ENCODE peak calls at places on chromosome 22, in four cellular contexts. S is adipocyte, H is colonic mucosa, Y is endothelial cell of umbilical vein. G is an unnamed sample.

GRCh38 chr22:44381761-44382454 is 69.2 kb upstream of the SHISAL1 start:
- DNase-seq in S (no peak), H (no peak), Y (no peak), G (no peak)

GRCh38 chr22:26621663-26622062 is at the start of gene CRYBA4:
- DNase-seq in S (no peak), H (no peak), Y (no peak), G (no peak)

GRCh38 chr22:29947410-29948387 is 64.7 kb downstream of the MTMR3 start:
- DNase-seq in S (peak), H (no peak), Y (peak), G (peak)

GRCh38 chr22:25048659-25049657 is 96.4 kb downstream of the KIAA1671 start:
- DNase-seq in S (peak), H (peak), Y (peak), G (peak)

GRCh38 chr22:41826430-41827383 is 6.2 kb upstream of the SREBF2 start:
- DNase-seq in S (peak), H (peak), Y (no peak), G (no peak)

GRCh38 chr22:29450222-29450621 is 11.8 kb downstream of the RFPL1 start:
- DNase-seq in S (no peak), H (no peak), Y (no peak), G (no peak)

GRCh38 chr22:25060522-25061071 is 108.1 kb downstream of the KIAA1671 start:
- DNase-seq in S (no peak), H (no peak), Y (no peak), G (no peak)

GRCh38 chr22:44329179-44329796 is 16.5 kb upstream of the SHISAL1 start:
- DNase-seq in S (no peak), H (no peak), Y (no peak), G (no peak)

GRCh38 chr22:39089928-39090327 is 7.1 kb upstream of the APOBEC3H start:
- DNase-seq in S (no peak), H (no peak), Y (no peak), G (no peak)

GRCh38 chr22:22397292-22397870 is 111.2 kb downstream of the ZNF280B start:
- DNase-seq in S (peak), H (no peak), Y (no peak), G (peak)

GRCh38 chr22:27919222-27919942 is at the start of gene PITPNB:
- DNase-seq in S (peak), H (peak), Y (peak), G (peak)

GRCh38 chr22:26890870-26891269 is 233.5 kb downstream of the MIAT start:
- DNase-seq in S (no peak), H (no peak), Y (no peak), G (no peak)

GRCh38 chr22:39176067-39176621 is 23.7 kb upstream of the CBX7 start:
- DNase-seq in S (peak), H (no peak), Y (peak), G (peak)

GRCh38 chr22:44881624-44882023 is 128.2 kb downstream of the PHF21B start:
- DNase-seq in S (no peak), H (no peak), Y (no peak), G (no peak)

GRCh38 chr22:42743501-42743991 is 22.9 kb upstream of the A4GALT start:
- DNase-seq in S (peak), H (peak), Y (peak), G (no peak)

GRCh38 chr22:26464312-26464711 is 19.3 kb downstream of the HPS4 start:
- DNase-seq in S (peak), H (no peak), Y (peak), G (no peak)

GRCh38 chr22:26503758-26504157 is 8.5 kb downstream of the TFIP11 start:
- DNase-seq in S (no peak), H (no peak), Y (no peak), G (no peak)

GRCh38 chr22:44658371-44658953 is 43.5 kb upstream of the PRR5 start:
- DNase-seq in S (peak), H (no peak), Y (peak), G (peak)

GRCh38 chr22:39467390-39467901 is 10.6 kb downstream of the MGAT3 start:
- DNase-seq in S (no peak), H (no peak), Y (no peak), G (no peak)

GRCh38 chr22:44091021-44091721 is 67.1 kb downstream of the PARVB start:
- DNase-seq in S (peak), H (no peak), Y (no peak), G (no peak)

GRCh38 chr22:35099883-35100282 is 33.9 kb downstream of the ISX start:
- DNase-seq in S (no peak), H (no peak), Y (no peak), G (no peak)

GRCh38 chr22:35334010-35334409 is 34.3 kb downstream of the TOM1 start:
- DNase-seq in S (no peak), H (no peak), Y (no peak), G (no peak)

GRCh38 chr22:38239101-38239761 is 33.6 kb downstream of the TMEM184B start:
- DNase-seq in S (peak), H (no peak), Y (peak), G (peak)

GRCh38 chr22:21764038-21764804 is 28.6 kb upstream of the YPEL1 start:
- DNase-seq in S (no peak), H (no peak), Y (no peak), G (no peak)

GRCh38 chr22:37557321-37558001 is 2.8 kb upstream of the CDC42EP1 start:
- DNase-seq in S (no peak), H (no peak), Y (peak), G (no peak)

GRCh38 chr22:39237276-39238123 is 7.3 kb downstream of the PDGFB start:
- DNase-seq in S (no peak), H (peak), Y (no peak), G (no peak)

GRCh38 chr22:48489551-48490512 is 1337.8 kb downstream of the BRD1 start:
- DNase-seq in S (peak), H (no peak), Y (no peak), G (peak)

GRCh38 chr22:37370306-37370979 is 56.8 kb downstream of the ELFN2 start:
- DNase-seq in S (no peak), H (peak), Y (no peak), G (no peak)

GRCh38 chr22:38170469-38170868 is 11.2 kb downstream of the PLA2G6 start:
- DNase-seq in S (no peak), H (no peak), Y (no peak), G (no peak)

GRCh38 chr22:42685941-42686666 is 34.6 kb downstream of the A4GALT start:
- DNase-seq in S (peak), H (peak), Y (no peak), G (no peak)

GRCh38 chr22:48576333-48577013 is 1251.2 kb downstream of the BRD1 start:
- DNase-seq in S (no peak), H (no peak), Y (no peak), G (peak)

GRCh38 chr22:30752771-30753170 is 58.1 kb downstream of the OSBP2 start:
- DNase-seq in S (no peak), H (no peak), Y (no peak), G (no peak)

GRCh38 chr22:38080847-38081635 is 2.9 kb downstream of the SLC16A8 start:
- DNase-seq in S (peak), H (peak), Y (peak), G (peak)

GRCh38 chr22:44455151-44455962 is 42.7 kb downstream of the RTL6 start:
- DNase-seq in S (no peak), H (peak), Y (no peak), G (no peak)

GRCh38 chr22:42292726-42293520 is 22.5 kb upstream of the TCF20 start:
- DNase-seq in S (no peak), H (peak), Y (no peak), G (no peak)

GRCh38 chr22:29128891-29129643 is 56.2 kb downstream of the KREMEN1 start:
- DNase-seq in S (no peak), H (no peak), Y (no peak), G (peak)

GRCh38 chr22:39148727-39149535 is 3.5 kb downstream of the CBX7 start:
- DNase-seq in S (peak), H (peak), Y (peak), G (no peak)

GRCh38 chr22:44449061-44449682 is 48.9 kb downstream of the RTL6 start:
- DNase-seq in S (peak), H (no peak), Y (no peak), G (peak)

DNA sequence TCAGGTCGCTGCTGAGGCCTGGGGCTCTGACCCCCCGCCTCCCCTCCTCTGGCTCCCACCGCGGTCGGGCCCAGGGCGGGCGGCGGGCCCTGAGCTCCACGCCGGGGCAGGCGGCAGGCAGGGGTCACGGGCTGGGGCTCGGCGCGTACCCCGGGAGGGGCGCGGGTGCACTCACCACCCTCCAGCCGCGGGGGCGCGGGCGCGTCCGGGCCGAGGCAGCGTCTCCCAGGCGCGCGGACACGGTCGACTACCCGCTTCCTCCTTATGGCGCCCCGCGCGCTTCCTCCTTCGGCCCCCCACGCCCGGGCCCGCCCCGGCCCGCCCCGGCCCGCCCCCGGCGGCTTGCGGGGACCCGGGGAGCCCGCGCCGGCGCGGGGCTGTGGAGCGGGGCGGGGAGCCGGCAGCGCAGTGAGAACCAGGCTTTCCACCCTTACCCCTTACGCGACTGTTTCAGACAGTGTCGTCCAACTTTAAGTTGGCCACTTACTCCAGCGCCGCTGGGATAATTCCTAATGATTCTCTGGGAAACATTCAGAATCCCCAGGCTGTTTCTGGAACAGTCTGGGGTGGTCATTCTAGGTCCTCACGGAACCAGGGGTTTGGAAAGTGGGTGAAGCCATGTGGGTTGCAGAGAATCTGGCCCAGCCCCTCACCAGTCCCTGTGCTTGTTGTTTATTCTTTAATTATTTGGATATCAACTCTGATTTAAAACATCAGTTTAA is at the start of gene BID:
- DNase-seq in S (peak), H (peak), Y (peak), G (no peak)
- H3K9ac ChIP-seq in S (peak), H (peak), Y (peak), G (peak)

DNA sequence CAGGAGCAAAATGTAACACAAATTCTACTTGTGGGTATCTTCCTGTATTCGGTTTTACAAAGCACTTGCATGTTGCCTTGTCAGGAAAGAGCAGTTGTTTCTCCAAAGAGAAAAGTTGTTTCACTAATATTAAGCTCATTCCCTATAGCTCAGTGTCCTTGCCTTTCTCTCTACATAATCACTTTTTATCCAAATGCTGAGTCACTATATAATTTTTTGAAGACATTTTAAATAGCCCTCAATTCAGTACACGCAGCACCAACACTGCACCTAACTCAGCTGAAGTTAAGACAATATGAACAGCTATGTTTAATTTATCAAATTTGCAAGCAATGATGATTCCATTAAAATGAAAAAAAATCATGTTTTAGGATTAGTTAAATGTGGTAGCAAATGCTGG is 14.5 kb upstream of the MRTFA start:
- DNase-seq in S (no peak), H (no peak), Y (no peak), G (no peak)
- H3K9ac ChIP-seq in S (peak), H (no peak), Y (peak), G (peak)

DNA sequence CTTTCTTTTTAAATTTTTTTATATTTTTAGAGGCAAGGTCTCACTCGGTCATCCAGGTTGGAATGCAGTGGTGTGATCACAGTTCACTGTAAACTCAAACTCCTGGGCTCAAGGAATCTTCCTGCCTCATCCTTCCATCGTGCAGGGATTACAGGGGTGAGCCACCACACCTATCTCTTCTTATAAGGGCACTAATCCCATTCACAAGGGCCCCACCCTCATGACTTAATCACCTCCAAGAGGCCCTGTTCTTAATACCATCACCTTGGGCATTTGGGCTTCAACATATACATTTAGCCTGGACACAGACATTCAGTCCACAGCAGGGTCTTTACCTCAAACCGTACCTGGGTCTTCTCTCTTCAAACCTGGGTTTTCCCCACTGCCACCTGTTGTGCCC is 4.5 kb upstream of the GTSE1 start:
- DNase-seq in S (no peak), H (no peak), Y (no peak), G (no peak)
- H3K9ac ChIP-seq in S (no peak), H (no peak), Y (no peak), G (no peak)

DNA sequence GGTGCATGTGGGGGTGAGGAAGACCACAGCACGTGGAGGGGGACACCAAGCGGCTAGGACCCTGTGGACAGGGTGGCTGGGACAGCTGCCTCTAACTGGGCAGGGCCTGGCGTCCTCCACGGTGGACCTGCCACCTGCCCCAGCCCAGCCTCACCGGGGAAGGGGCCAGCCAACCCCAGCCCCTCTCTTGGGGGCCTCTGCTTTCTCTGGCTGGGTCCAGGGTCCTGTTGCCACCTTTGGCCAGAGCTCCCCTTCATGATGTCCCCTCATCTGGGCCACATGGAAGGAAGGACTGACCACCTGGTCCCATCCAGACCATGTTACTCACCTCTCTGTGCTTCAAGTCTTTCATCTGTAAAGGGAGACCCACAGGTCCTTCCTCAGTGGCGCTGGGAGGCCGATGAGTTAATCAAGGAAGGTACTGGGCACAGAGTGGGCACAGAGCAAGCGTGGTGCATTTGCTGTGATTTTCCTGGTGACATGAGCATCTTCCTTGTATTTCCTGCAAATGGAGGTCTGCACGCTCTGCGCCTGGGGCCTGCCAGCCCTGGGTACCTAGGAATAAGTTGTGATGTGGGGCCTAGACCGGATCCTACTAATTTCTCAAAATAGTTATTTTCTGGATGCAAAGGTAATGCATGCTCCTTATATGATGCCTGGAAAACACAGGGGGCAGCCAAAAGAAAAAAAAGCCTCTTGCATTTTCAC is 538.4 kb downstream of the TBC1D22A start:
- DNase-seq in S (no peak), H (no peak), Y (no peak), G (no peak)
- H3K9ac ChIP-seq in S (no peak), H (no peak), Y (no peak), G (no peak)

GRCh38 chr22:19620742-19621371 is 93.4 kb upstream of the SEPTIN5 start:
- DNase-seq in S (no peak), H (no peak), Y (peak), G (no peak)
- H3K9ac ChIP-seq in S (no peak), H (no peak), Y (no peak), G (no peak)

GRCh38 chr22:31952459-31952858 is 8.1 kb downstream of the YWHAH start:
- DNase-seq in S (peak), H (no peak), Y (peak), G (peak)
- H3K9ac ChIP-seq in S (peak), H (no peak), Y (peak), G (peak)

DNA sequence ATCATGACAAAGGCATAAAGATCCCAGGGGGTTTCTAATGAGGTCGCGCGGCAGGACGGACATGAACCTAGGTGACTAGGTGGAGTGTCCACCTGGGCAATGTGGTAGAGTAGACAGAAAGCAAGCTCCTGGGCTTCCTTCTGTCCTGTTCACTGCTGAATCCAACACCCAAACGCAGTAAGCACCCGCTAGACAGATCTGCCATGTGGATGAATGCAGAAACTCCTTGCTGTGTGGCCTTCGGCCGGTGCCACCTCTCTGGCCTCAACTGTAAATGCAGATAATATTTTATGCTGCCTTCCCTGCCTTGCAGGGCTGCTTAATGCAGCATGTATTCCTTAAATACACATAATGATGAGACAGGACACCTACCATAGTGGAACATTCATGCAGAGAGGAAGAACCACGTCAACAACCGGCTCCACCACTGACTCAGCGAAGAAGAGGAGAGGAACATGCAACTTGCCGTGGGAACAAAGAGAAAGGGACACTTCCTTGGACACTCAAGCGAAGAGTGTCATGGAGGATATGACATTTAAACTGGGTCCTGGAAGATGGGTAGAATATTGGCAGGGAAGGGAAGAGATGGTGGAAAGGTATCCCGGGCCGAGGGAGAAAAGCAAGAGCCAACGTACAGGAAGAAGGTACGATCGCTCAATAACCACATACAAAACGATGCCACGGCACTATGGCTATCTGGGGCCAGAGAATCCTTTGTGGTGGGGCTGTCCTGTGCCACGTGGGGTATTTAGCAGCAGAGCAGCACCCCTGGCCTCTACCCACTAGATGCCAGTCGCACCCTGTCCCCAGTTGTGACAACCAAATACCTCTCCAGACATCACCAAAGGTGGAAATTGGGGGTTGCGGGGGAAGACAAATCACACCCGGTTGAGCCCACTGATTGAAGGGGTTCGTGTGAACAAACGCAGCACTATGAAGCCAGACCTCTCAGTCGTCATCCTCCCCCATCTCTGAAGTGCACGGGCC is 30.8 kb downstream of the MYH9 start:
- DNase-seq in S (no peak), H (no peak), Y (no peak), G (no peak)
- H3K9ac ChIP-seq in S (no peak), H (peak), Y (peak), G (peak)

DNA sequence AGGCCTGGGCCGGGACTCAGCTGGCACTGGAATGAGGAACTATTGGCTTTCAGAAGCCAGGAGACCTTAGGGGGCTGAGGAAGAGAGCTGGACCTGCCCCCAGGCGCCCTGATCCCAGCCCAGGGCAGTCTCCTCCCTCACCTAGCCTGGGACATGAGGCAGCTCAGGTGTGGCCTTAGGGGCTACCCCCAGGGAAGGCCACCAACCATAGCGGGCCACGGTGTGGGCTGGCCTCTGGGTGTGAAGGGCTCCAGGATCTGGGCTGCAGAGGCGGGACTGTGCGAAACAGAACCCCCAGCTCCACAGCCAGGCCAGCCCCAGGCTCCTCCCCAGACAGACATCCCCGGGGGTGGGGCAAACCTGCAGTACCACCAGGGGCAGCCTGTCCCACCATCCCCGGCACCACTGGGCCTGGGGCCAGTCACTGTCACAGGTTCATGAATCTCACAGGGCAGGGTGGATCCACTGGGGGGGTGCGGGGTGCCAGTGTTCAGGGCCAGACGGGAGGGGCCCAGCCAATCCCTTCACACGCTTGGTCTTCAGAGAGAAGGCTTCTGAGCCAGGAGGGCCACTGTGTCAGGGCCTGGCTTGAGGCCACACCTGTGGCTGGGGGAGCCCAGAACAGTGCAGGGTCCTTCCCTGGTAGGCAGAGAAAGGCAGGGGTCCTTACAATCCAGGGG is 3.5 kb downstream of the PLXNB2 start:
- DNase-seq in S (peak), H (peak), Y (no peak), G (no peak)
- H3K9ac ChIP-seq in S (peak), H (peak), Y (no peak), G (peak)